ENCODE peak calls at places on chromosomes 11 and 22, in five cellular contexts. U is NCI-H1105, A is B cell, V is prostate gland, D is NCI-H69. W is an unnamed sample.

GRCh38 chr11:92765965-92766371 is 203.5 kb upstream of the MTNR1B start:
- DNase-seq in U (no peak), D (peak; percentile 86), A (no peak), V (no peak), W (peak; percentile 14)

GRCh38 chr11:120622189-120622912 is 110.8 kb downstream of the GRIK4 start:
- DNase-seq in A (no peak), U (no peak), D (peak; percentile 88), V (no peak), W (no peak)

GRCh38 chr11:12741671-12742216 is 67.5 kb downstream of the TEAD1 start:
- DNase-seq in D (peak; percentile 53), U (no peak), A (no peak), V (no peak), W (no peak)

GRCh38 chr11:3984896-3985295 is 109.7 kb upstream of the RRM1 start:
- DNase-seq in V (no peak), D (peak; percentile 18), A (peak; percentile 44), U (no peak), W (no peak)

GRCh38 chr11:73322111-73322985 is 14.3 kb downstream of the ARHGEF17 start:
- DNase-seq in U (no peak), D (peak; percentile 39), V (no peak), A (peak; percentile 72), W (peak; percentile 45)

GRCh38 chr11:100821198-100821597 is 134.1 kb downstream of the ARHGAP42 start:
- DNase-seq in A (no peak), U (no peak), V (no peak), D (no peak), W (no peak)

GRCh38 chr22:29503811-29504372 is 23.9 kb downstream of the NEFH start:
- DNase-seq in D (no peak), V (peak; percentile 39), U (no peak), A (no peak), W (peak; percentile 91)

GRCh38 chr22:37302617-37303555 is 20.6 kb downstream of the CYTH4 start:
- DNase-seq in V (no peak), U (no peak), A (no peak), D (no peak), W (no peak)

GRCh38 chr22:30866811-30867271 is 101.7 kb downstream of the MORC2 start:
- DNase-seq in U (no peak), A (no peak), D (no peak), V (no peak), W (no peak)

GRCh38 chr11:108994887-108995286 is 330.0 kb downstream of the DDX10 start:
- DNase-seq in U (no peak), V (no peak), D (no peak), A (no peak), W (peak; percentile 29)

GRCh38 chr11:134228625-134229024 is 4.2 kb downstream of the VPS26B start:
- DNase-seq in A (peak; percentile 81), U (no peak), D (no peak), V (no peak), W (peak; percentile 67)

GRCh38 chr11:95337972-95338429 is 107.0 kb upstream of the SESN3 start:
- DNase-seq in V (no peak), A (no peak), D (no peak), U (no peak), W (no peak)

GRCh38 chr11:75938543-75938942 is 123.5 kb downstream of the UVRAG start:
- DNase-seq in D (no peak), A (no peak), U (no peak), V (no peak), W (no peak)

GRCh38 chr11:47617417-47617809 is 23.2 kb upstream of the C1QTNF4 start:
- DNase-seq in D (no peak), V (no peak), A (no peak), U (no peak), W (no peak)

GRCh38 chr22:23091760-23092159 is 21.4 kb downstream of the GNAZ start:
- DNase-seq in D (no peak), V (no peak), U (no peak), A (no peak), W (no peak)

GRCh38 chr11:10778217-10778970 is 27.3 kb downstream of the CTR9 start:
- DNase-seq in U (no peak), V (no peak), A (no peak), D (no peak), W (no peak)

GRCh38 chr22:24977370-24978230 is 25.1 kb downstream of the KIAA1671 start:
- DNase-seq in V (peak; percentile 66), A (no peak), D (peak; percentile 93), U (no peak), W (no peak)

GRCh38 chr11:47980093-47980906 is at the start of gene PTPRJ:
- DNase-seq in D (peak; percentile 78), U (peak; percentile 42), V (peak; percentile 66), A (peak; percentile 76), W (peak; percentile 49)

GRCh38 chr22:22957090-22957489 is 69.5 kb downstream of the IGLL5 start:
- DNase-seq in U (no peak), A (no peak), V (no peak), D (no peak), W (no peak)

GRCh38 chr11:10900686-10901415 is 43.0 kb upstream of the ZBED5 start:
- DNase-seq in A (no peak), U (no peak), V (peak; percentile 16), D (peak; percentile 58), W (no peak)

GRCh38 chr11:115470928-115471327 is 33.3 kb downstream of the CADM1 start:
- DNase-seq in A (no peak), D (no peak), U (no peak), V (no peak), W (no peak)

GRCh38 chr22:25025586-25025985 is 73.1 kb downstream of the KIAA1671 start:
- DNase-seq in D (no peak), U (no peak), A (no peak), V (no peak), W (no peak)

GRCh38 chr11:128204898-128205297 is 382.5 kb downstream of the ETS1 start:
- DNase-seq in A (no peak), V (no peak), U (no peak), D (no peak), W (no peak)

GRCh38 chr11:11786771-11787170 is 55.0 kb upstream of the USP47 start:
- DNase-seq in V (no peak), A (no peak), D (peak; percentile 61), U (no peak), W (peak; percentile 20)

GRCh38 chr11:11691296-11692141 is 69.7 kb upstream of the GALNT18 start:
- DNase-seq in U (no peak), D (peak; percentile 97), A (no peak), V (no peak), W (no peak)

GRCh38 chr11:107849791-107850190 is 8.8 kb downstream of the SLC35F2 start:
- DNase-seq in U (no peak), A (no peak), D (no peak), V (no peak), W (no peak)

GRCh38 chr11:125257751-125258150 is 93.2 kb downstream of the PKNOX2 start:
- DNase-seq in A (no peak), D (no peak), V (no peak), U (no peak), W (no peak)

GRCh38 chr22:46029574-46030200 is 52.7 kb upstream of the WNT7B start:
- DNase-seq in U (no peak), D (no peak), A (no peak), V (no peak), W (no peak)

GRCh38 chr11:21476588-21476987 is 716.3 kb upstream of the ANO5 start:
- DNase-seq in D (no peak), A (no peak), U (no peak), V (no peak), W (no peak)

GRCh38 chr11:90614318-90614717 is 391.5 kb upstream of the CHORDC1 start:
- DNase-seq in U (no peak), A (no peak), D (no peak), V (no peak), W (no peak)